ENCODE peak calls at places on chromosomes 12 and 14, in six cellular contexts. One of them, this sample, is unnamed. For H3K4me1, the result is how much of the 10 kb centered on the place peaks cover.

GRCh38 chr12:104411826-104412626 is 44.7 kb upstream of the CHST11 start:
- DNase-seq in fibroblast of lung: peak
- DNase-seq in thyroid gland: no peak
- DNase-seq in body of pancreas: no peak
- DNase-seq in suprapubic skin: no peak
- DNase-seq in lower lobe of right lung: no peak
- DNase-seq in this sample: no peak

GRCh38 chr12:30047499-30048262 is 263.9 kb upstream of the TMTC1 start:
- DNase-seq in fibroblast of lung: peak
- DNase-seq in thyroid gland: no peak
- DNase-seq in body of pancreas: no peak
- DNase-seq in suprapubic skin: no peak
- DNase-seq in lower lobe of right lung: no peak
- DNase-seq in this sample: no peak

GRCh38 chr12:55572168-55572567 is at the start of gene OR2AP1:
- DNase-seq in fibroblast of lung: no peak
- DNase-seq in thyroid gland: no peak
- DNase-seq in body of pancreas: no peak
- DNase-seq in suprapubic skin: no peak
- DNase-seq in lower lobe of right lung: no peak
- DNase-seq in this sample: no peak

GRCh38 chr12:98408681-98409080 is 106.7 kb upstream of the TMPO start:
- DNase-seq in fibroblast of lung: no peak
- DNase-seq in thyroid gland: no peak
- DNase-seq in body of pancreas: no peak
- DNase-seq in suprapubic skin: no peak
- DNase-seq in lower lobe of right lung: no peak
- DNase-seq in this sample: no peak

GRCh38 chr12:3004655-3005565 is 45.7 kb downstream of the TEAD4 start:
- DNase-seq in fibroblast of lung: no peak
- DNase-seq in thyroid gland: peak
- DNase-seq in body of pancreas: peak
- DNase-seq in suprapubic skin: no peak
- DNase-seq in lower lobe of right lung: no peak
- DNase-seq in this sample: no peak

GRCh38 chr12:56350662-56351061 is 9.2 kb downstream of the STAT2 start:
- DNase-seq in fibroblast of lung: no peak
- DNase-seq in thyroid gland: no peak
- DNase-seq in body of pancreas: no peak
- DNase-seq in suprapubic skin: no peak
- DNase-seq in lower lobe of right lung: no peak
- DNase-seq in this sample: no peak

GRCh38 chr14:68841030-68841809 is 48.4 kb upstream of the ZFP36L1 start:
- DNase-seq in fibroblast of lung: peak
- DNase-seq in thyroid gland: no peak
- DNase-seq in body of pancreas: no peak
- DNase-seq in suprapubic skin: no peak
- DNase-seq in lower lobe of right lung: no peak
- DNase-seq in this sample: no peak

GRCh38 chr12:33588725-33589405 is 149.2 kb upstream of the SYT10 start:
- DNase-seq in fibroblast of lung: no peak
- DNase-seq in thyroid gland: no peak
- DNase-seq in body of pancreas: no peak
- DNase-seq in suprapubic skin: no peak
- DNase-seq in lower lobe of right lung: no peak
- DNase-seq in this sample: no peak

GRCh38 chr12:12357697-12358476 is 1.0 kb downstream of the BORCS5 start:
- DNase-seq in fibroblast of lung: peak
- DNase-seq in thyroid gland: no peak
- DNase-seq in body of pancreas: no peak
- DNase-seq in suprapubic skin: no peak
- DNase-seq in lower lobe of right lung: no peak
- DNase-seq in this sample: no peak

GRCh38 chr12:1318327-1319031 is 275.9 kb downstream of the FBXL14 start:
- DNase-seq in fibroblast of lung: peak
- DNase-seq in thyroid gland: peak
- DNase-seq in body of pancreas: peak
- DNase-seq in suprapubic skin: no peak
- DNase-seq in lower lobe of right lung: no peak
- DNase-seq in this sample: no peak

GRCh38 chr14:66508846-66509621 is 1.1 kb downstream of the GPHN start:
- DNase-seq in fibroblast of lung: peak
- DNase-seq in thyroid gland: peak
- DNase-seq in body of pancreas: peak
- DNase-seq in suprapubic skin: peak
- DNase-seq in lower lobe of right lung: peak
- DNase-seq in this sample: no peak

GRCh38 chr12:131831635-131832041 is 3.4 kb downstream of the MMP17 start:
- DNase-seq in fibroblast of lung: peak
- DNase-seq in thyroid gland: no peak
- DNase-seq in body of pancreas: no peak
- DNase-seq in suprapubic skin: no peak
- DNase-seq in lower lobe of right lung: no peak
- DNase-seq in this sample: no peak

GRCh38 chr14:69882086-69882864 is 3.1 kb downstream of the SMOC1 start:
- DNase-seq in fibroblast of lung: no peak
- DNase-seq in thyroid gland: no peak
- DNase-seq in body of pancreas: no peak
- DNase-seq in suprapubic skin: no peak
- DNase-seq in lower lobe of right lung: no peak
- DNase-seq in this sample: no peak

GRCh38 chr12:57240069-57240921 is 10.7 kb downstream of the STAC3 start:
- DNase-seq in fibroblast of lung: peak
- DNase-seq in thyroid gland: peak
- DNase-seq in body of pancreas: peak
- DNase-seq in suprapubic skin: peak
- DNase-seq in lower lobe of right lung: peak
- DNase-seq in this sample: no peak

GRCh38 chr14:92759300-92759678 is 10.9 kb upstream of the LGMN start:
- DNase-seq in fibroblast of lung: peak
- DNase-seq in thyroid gland: no peak
- DNase-seq in body of pancreas: no peak
- DNase-seq in suprapubic skin: no peak
- DNase-seq in lower lobe of right lung: no peak
- DNase-seq in this sample: no peak

GRCh38 chr12:41663487-41664258 is 475.6 kb downstream of the PDZRN4 start:
- DNase-seq in fibroblast of lung: peak
- DNase-seq in thyroid gland: no peak
- DNase-seq in body of pancreas: no peak
- DNase-seq in suprapubic skin: no peak
- DNase-seq in lower lobe of right lung: no peak
- DNase-seq in this sample: no peak

GRCh38 chr12:116247377-116247776 is 30.1 kb downstream of the MED13L start:
- DNase-seq in fibroblast of lung: peak
- DNase-seq in thyroid gland: no peak
- DNase-seq in body of pancreas: no peak
- DNase-seq in suprapubic skin: no peak
- DNase-seq in lower lobe of right lung: no peak
- DNase-seq in this sample: no peak

GRCh38 chr12:18899678-18900317 is 161.9 kb downstream of the CAPZA3 start:
- DNase-seq in fibroblast of lung: no peak
- DNase-seq in thyroid gland: no peak
- DNase-seq in body of pancreas: no peak
- DNase-seq in suprapubic skin: no peak
- DNase-seq in lower lobe of right lung: no peak
- DNase-seq in this sample: no peak

GRCh38 chr12:116336542-116337065 is 59.1 kb upstream of the MED13L start:
- DNase-seq in fibroblast of lung: peak
- DNase-seq in thyroid gland: no peak
- DNase-seq in body of pancreas: no peak
- DNase-seq in suprapubic skin: no peak
- DNase-seq in lower lobe of right lung: peak
- DNase-seq in this sample: no peak

GRCh38 chr12:92721130-92721529 is 18.3 kb downstream of the PLEKHG7 start:
- DNase-seq in fibroblast of lung: peak
- DNase-seq in thyroid gland: no peak
- DNase-seq in body of pancreas: no peak
- DNase-seq in suprapubic skin: no peak
- DNase-seq in lower lobe of right lung: no peak
- DNase-seq in this sample: no peak

GRCh38 chr12:96501139-96501741 is 11.9 kb downstream of the CFAP54 start:
- DNase-seq in fibroblast of lung: peak
- DNase-seq in thyroid gland: peak
- DNase-seq in body of pancreas: peak
- DNase-seq in suprapubic skin: no peak
- DNase-seq in lower lobe of right lung: no peak
- DNase-seq in this sample: no peak

GRCh38 chr12:68515793-68516192 is 94.9 kb upstream of the RAP1B start:
- DNase-seq in fibroblast of lung: no peak
- DNase-seq in thyroid gland: no peak
- DNase-seq in body of pancreas: no peak
- DNase-seq in suprapubic skin: no peak
- DNase-seq in lower lobe of right lung: no peak
- DNase-seq in this sample: no peak

GRCh38 chr12:104372721-104373335 is 69.3 kb downstream of the EID3 start:
- DNase-seq in fibroblast of lung: no peak
- DNase-seq in thyroid gland: no peak
- DNase-seq in body of pancreas: no peak
- DNase-seq in suprapubic skin: no peak
- DNase-seq in lower lobe of right lung: no peak
- DNase-seq in this sample: no peak

GRCh38 chr12:131618303-131618658 is 92.6 kb upstream of the SFSWAP start:
- DNase-seq in fibroblast of lung: no peak
- DNase-seq in thyroid gland: no peak
- DNase-seq in body of pancreas: no peak
- DNase-seq in suprapubic skin: no peak
- DNase-seq in lower lobe of right lung: no peak
- DNase-seq in this sample: no peak

GRCh38 chr14:28651148-28651547 is 115.4 kb upstream of the FOXG1 start:
- DNase-seq in fibroblast of lung: peak
- DNase-seq in thyroid gland: no peak
- DNase-seq in body of pancreas: no peak
- DNase-seq in suprapubic skin: no peak
- DNase-seq in lower lobe of right lung: no peak
- DNase-seq in this sample: no peak

GRCh38 chr14:69571449-69571878 is 3.2 kb downstream of the CCDC177 start:
- DNase-seq in fibroblast of lung: no peak
- DNase-seq in thyroid gland: no peak
- DNase-seq in body of pancreas: no peak
- DNase-seq in suprapubic skin: no peak
- DNase-seq in lower lobe of right lung: no peak
- DNase-seq in this sample: no peak

GRCh38 chr14:75911883-75912282 is 69.9 kb downstream of the TGFB3 start:
- DNase-seq in fibroblast of lung: peak
- DNase-seq in thyroid gland: no peak
- DNase-seq in body of pancreas: no peak
- DNase-seq in suprapubic skin: no peak
- DNase-seq in lower lobe of right lung: no peak
- DNase-seq in this sample: no peak

GRCh38 chr14:71621276-71621675 is 311.0 kb upstream of the RGS6 start:
- DNase-seq in fibroblast of lung: peak
- DNase-seq in thyroid gland: no peak
- DNase-seq in body of pancreas: no peak
- DNase-seq in suprapubic skin: no peak
- DNase-seq in lower lobe of right lung: no peak
- DNase-seq in this sample: no peak

GRCh38 chr14:104680806-104681688 is 8.4 kb upstream of the INF2 start:
- DNase-seq in fibroblast of lung: peak
- DNase-seq in thyroid gland: no peak
- DNase-seq in body of pancreas: peak
- DNase-seq in suprapubic skin: peak
- DNase-seq in lower lobe of right lung: peak
- DNase-seq in this sample: peak

GRCh38 chr14:20742132-20742531 is 3.6 kb upstream of the EDDM3A start:
- DNase-seq in fibroblast of lung: no peak
- DNase-seq in thyroid gland: no peak
- DNase-seq in body of pancreas: no peak
- DNase-seq in suprapubic skin: no peak
- DNase-seq in lower lobe of right lung: no peak
- DNase-seq in this sample: no peak

GRCh38 chr12:104049278-104050257 is at the start of gene GLT8D2:
- DNase-seq in fibroblast of lung: peak
- DNase-seq in thyroid gland: peak
- DNase-seq in body of pancreas: peak
- DNase-seq in suprapubic skin: peak
- DNase-seq in lower lobe of right lung: peak
- DNase-seq in this sample: no peak

GRCh38 chr14:22850944-22851790 is 14.8 kb downstream of the MMP14 start:
- DNase-seq in fibroblast of lung: peak
- DNase-seq in thyroid gland: peak
- DNase-seq in body of pancreas: peak
- DNase-seq in suprapubic skin: peak
- DNase-seq in lower lobe of right lung: peak
- DNase-seq in this sample: peak

GRCh38 chr14:53295985-53296582 is 143.0 kb upstream of the DDHD1 start:
- DNase-seq in fibroblast of lung: peak
- DNase-seq in thyroid gland: no peak
- DNase-seq in body of pancreas: no peak
- DNase-seq in suprapubic skin: no peak
- DNase-seq in lower lobe of right lung: no peak
- DNase-seq in this sample: no peak

GRCh38 chr12:3182426-3182825 is 105.2 kb downstream of the TSPAN9 start:
- DNase-seq in fibroblast of lung: no peak
- DNase-seq in thyroid gland: no peak
- DNase-seq in body of pancreas: no peak
- DNase-seq in suprapubic skin: no peak
- DNase-seq in lower lobe of right lung: no peak
- DNase-seq in this sample: no peak

GRCh38 chr14:99231850-99232401 is 40.1 kb downstream of the BCL11B start:
- DNase-seq in fibroblast of lung: peak
- DNase-seq in thyroid gland: peak
- DNase-seq in body of pancreas: no peak
- DNase-seq in suprapubic skin: no peak
- DNase-seq in lower lobe of right lung: peak
- DNase-seq in this sample: no peak
- H3K4me1 ChIP-seq in fibroblast of lung: under half
- H3K4me1 ChIP-seq in thyroid gland: under half
- H3K4me1 ChIP-seq in body of pancreas: under half
- H3K4me1 ChIP-seq in suprapubic skin: half or more
- H3K4me1 ChIP-seq in lower lobe of right lung: under half
- H3K4me1 ChIP-seq in this sample: under half

GRCh38 chr12:123845881-123846280 is 83.8 kb downstream of the DNAH10 start:
- DNase-seq in fibroblast of lung: no peak
- DNase-seq in thyroid gland: no peak
- DNase-seq in body of pancreas: no peak
- DNase-seq in suprapubic skin: no peak
- DNase-seq in lower lobe of right lung: no peak
- DNase-seq in this sample: no peak
- H3K27ac ChIP-seq in fibroblast of lung: no peak
- H3K27ac ChIP-seq in thyroid gland: no peak
- H3K27ac ChIP-seq in body of pancreas: no peak
- H3K27ac ChIP-seq in suprapubic skin: no peak
- H3K27ac ChIP-seq in lower lobe of right lung: no peak
- H3K27ac ChIP-seq in this sample: no peak

GRCh38 chr14:61701946-61702345 is 6.6 kb downstream of the HIF1A start:
- DNase-seq in fibroblast of lung: no peak
- DNase-seq in thyroid gland: no peak
- DNase-seq in body of pancreas: no peak
- DNase-seq in suprapubic skin: no peak
- DNase-seq in lower lobe of right lung: no peak
- DNase-seq in this sample: no peak
- H3K4me1 ChIP-seq in fibroblast of lung: under half
- H3K4me1 ChIP-seq in thyroid gland: half or more
- H3K4me1 ChIP-seq in body of pancreas: half or more
- H3K4me1 ChIP-seq in suprapubic skin: half or more
- H3K4me1 ChIP-seq in lower lobe of right lung: half or more
- H3K4me1 ChIP-seq in this sample: half or more

GRCh38 chr12:21428241-21428640 is 9.2 kb upstream of the PYROXD1 start:
- DNase-seq in fibroblast of lung: peak
- DNase-seq in thyroid gland: no peak
- DNase-seq in body of pancreas: no peak
- DNase-seq in suprapubic skin: no peak
- DNase-seq in lower lobe of right lung: no peak
- DNase-seq in this sample: no peak
- H3K27ac ChIP-seq in fibroblast of lung: no peak
- H3K27ac ChIP-seq in thyroid gland: no peak
- H3K27ac ChIP-seq in body of pancreas: no peak
- H3K27ac ChIP-seq in suprapubic skin: no peak
- H3K27ac ChIP-seq in lower lobe of right lung: no peak
- H3K27ac ChIP-seq in this sample: no peak

This sample was measured in thoracic aorta.